ENCODE peak calls at places on chromosomes 6 and 20, in five cellular contexts. L, W, Y, G and J are unnamed samples.
A peak's percentile ranks its signal among the peaks of the same experiment; 100 is the strongest.

GRCh38 chr6:11066505-11067347 is 22.6 kb upstream of the ELOVL2 start:
- DNase-seq in W (no peak), Y (no peak), L (no peak), G (no peak), J (no peak)

GRCh38 chr6:87628881-87629280 is 38.9 kb downstream of the ORC3 start:
- DNase-seq in Y (no peak), G (no peak), W (no peak), L (no peak), J (no peak)

GRCh38 chr6:63804381-63804956 is 168.9 kb downstream of the PHF3 start:
- DNase-seq in Y (no peak), W (peak; percentile 55), G (no peak), L (peak; percentile 66), J (no peak)

GRCh38 chr6:5175195-5175594 is 85.6 kb downstream of the LYRM4 start:
- DNase-seq in Y (no peak), L (no peak), G (no peak), W (peak; percentile 39), J (no peak)

GRCh38 chr6:13813621-13814175 is 659 bp downstream of the MCUR1 start:
- DNase-seq in Y (peak; percentile 79), L (peak; percentile 47), W (peak; percentile 76), G (peak; percentile 46), J (peak; percentile 93)

GRCh38 chr20:40431611-40432010 is 257.4 kb downstream of the MAFB start:
- DNase-seq in Y (no peak), G (no peak), W (no peak), L (peak; percentile 19), J (no peak)

GRCh38 chr6:26025047-26025893 is 62.0 kb upstream of the HFE start:
- DNase-seq in Y (peak; percentile 81), L (peak; percentile 77), W (peak; percentile 56), G (no peak), J (no peak)

GRCh38 chr20:61655591-61655990 is 403.5 kb downstream of the CDH4 start:
- DNase-seq in Y (no peak), G (no peak), L (no peak), W (no peak), J (no peak)

GRCh38 chr6:33907227-33907626 is 103.4 kb upstream of the MLN start:
- DNase-seq in L (no peak), G (no peak), W (no peak), Y (no peak), J (no peak)

GRCh38 chr6:3825851-3826581 is 23.2 kb upstream of the FAM50B start:
- DNase-seq in Y (peak; percentile 96), W (peak; percentile 99), L (peak; percentile 97), G (no peak), J (peak; percentile 97)

GRCh38 chr6:87832025-87832825 is 130.2 kb upstream of the AKIRIN2 start:
- DNase-seq in L (peak; percentile 13), W (peak; percentile 55), G (peak; percentile 62), Y (no peak), J (no peak)

GRCh38 chr6:32622545-32623401 is 14.4 kb upstream of the HLA-DQA1 start:
- DNase-seq in Y (no peak), W (peak; percentile 55), G (no peak), L (peak; percentile 38), J (no peak)

GRCh38 chr6:156720739-156721714 is 56.2 kb upstream of the ARID1B start:
- DNase-seq in L (no peak), W (no peak), Y (no peak), G (no peak), J (no peak)

GRCh38 chr6:44256291-44257006 is 879 bp downstream of the SLC35B2 start:
- DNase-seq in W (peak; percentile 47), G (no peak), Y (no peak), L (no peak), J (peak; percentile 70)

GRCh38 chr6:121849477-121849876 is 414.0 kb downstream of the GJA1 start:
- DNase-seq in W (peak; percentile 92), Y (peak; percentile 66), G (no peak), L (peak; percentile 42), J (no peak)

GRCh38 chr20:1741309-1742048 is 83.9 kb upstream of the SIRPG start:
- DNase-seq in L (no peak), G (no peak), W (no peak), Y (no peak), J (no peak)

GRCh38 chr20:36368869-36369268 is 62.7 kb downstream of the DLGAP4 start:
- DNase-seq in W (no peak), L (no peak), G (no peak), Y (no peak), J (no peak)

GRCh38 chr6:108164815-108165706 is 761 bp upstream of the NR2E1 start:
- DNase-seq in L (no peak), Y (no peak), G (no peak), W (no peak), J (no peak)

GRCh38 chr6:158468666-158469065 is 91.2 kb upstream of the TMEM181 start:
- DNase-seq in Y (no peak), L (no peak), G (peak; percentile 62), W (no peak), J (no peak)

GRCh38 chr6:151561238-151561637 is 67.4 kb downstream of the CCDC170 start:
- DNase-seq in Y (no peak), L (no peak), W (no peak), G (no peak), J (no peak)

GRCh38 chr20:61749406-61750075 is 316.1 kb downstream of the TAF4 start:
- DNase-seq in L (no peak), Y (no peak), G (no peak), W (no peak), J (peak; percentile 58)

GRCh38 chr6:35385457-35386202 is 43.3 kb downstream of the PPARD start:
- DNase-seq in W (no peak), Y (peak; percentile 71), G (no peak), L (no peak), J (no peak)

GRCh38 chr6:139496654-139497343 is 122.4 kb upstream of the CITED2 start:
- DNase-seq in L (no peak), G (no peak), Y (no peak), W (no peak), J (no peak)

GRCh38 chr20:48738399-48739304 is 89.1 kb downstream of the PREX1 start:
- DNase-seq in G (no peak), Y (peak; percentile 25), L (no peak), W (peak; percentile 67), J (no peak)

GRCh38 chr6:114310053-114310452 is 32.8 kb downstream of the HS3ST5 start:
- DNase-seq in W (no peak), G (no peak), Y (no peak), L (no peak), J (no peak)

GRCh38 chr20:9392892-9393857 is 121.2 kb upstream of the LAMP5 start:
- DNase-seq in Y (peak; percentile 82), G (peak; percentile 32), L (peak; percentile 74), W (peak; percentile 54), J (peak; percentile 89)

GRCh38 chr6:7050911-7051779 is 56.6 kb upstream of the RREB1 start:
- DNase-seq in Y (peak; percentile 69), G (no peak), W (peak; percentile 51), L (no peak), J (peak; percentile 90)

GRCh38 chr20:11459090-11459877 is 458.4 kb upstream of the BTBD3 start:
- DNase-seq in W (no peak), L (no peak), Y (no peak), G (no peak), J (no peak)

GRCh38 chr6:132054525-132054924 is 103.4 kb upstream of the CCN2 start:
- DNase-seq in L (no peak), Y (no peak), G (no peak), W (no peak), J (no peak)

GRCh38 chr6:116779569-116780164 is 14.1 kb upstream of the FAM162B start:
- DNase-seq in Y (no peak), L (peak; percentile 12), W (peak; percentile 57), G (peak; percentile 17), J (no peak)

GRCh38 chr20:37971561-37972127 is 61.6 kb downstream of the TTI1 start:
- DNase-seq in W (no peak), L (no peak), G (no peak), Y (no peak), J (no peak)

GRCh38 chr20:10306440-10307358 is 88.1 kb downstream of the SNAP25 start:
- DNase-seq in G (no peak), L (peak; percentile 75), W (peak; percentile 37), Y (no peak), J (no peak)

GRCh38 chr6:115932481-115932880 is 128.2 kb downstream of the FRK start:
- DNase-seq in W (no peak), Y (no peak), G (no peak), L (peak; percentile 88), J (no peak)

GRCh38 chr6:148509789-148510581 is 167.3 kb downstream of the SASH1 start:
- DNase-seq in W (peak; percentile 80), L (peak; percentile 90), Y (peak; percentile 92), G (peak; percentile 12), J (peak; percentile 90)

GRCh38 chr20:7712661-7713060 is 227.6 kb downstream of the HAO1 start:
- DNase-seq in W (no peak), Y (no peak), G (no peak), L (no peak), J (no peak)